ENCODE peak calls at places on chromosomes 16 and 17, in six cellular contexts. D is Daoy, R is anterior cingulate cortex, Z is hippocampal formation, F is RCC 7860, V is NCI-H1436. T is an unnamed sample.

GRCh38 chr17:43092891-43093290 is 32.3 kb downstream of the BRCA1 start:
- DNase-seq in R (no peak), V (no peak), D (peak; percentile 5), F (no peak), Z (no peak), T (peak; percentile 9)

GRCh38 chr16:53743149-53743566 is 39.2 kb downstream of the FTO start:
- DNase-seq in Z (no peak), V (no peak), D (peak; percentile 14), R (no peak), F (no peak), T (no peak)

GRCh38 chr17:5443728-5444127 is 4.8 kb upstream of the C1QBP start:
- DNase-seq in V (no peak), Z (no peak), D (no peak), R (no peak), F (no peak), T (no peak)

GRCh38 chr16:1466968-1467521 is 7.8 kb downstream of the CLCN7 start:
- DNase-seq in F (peak; percentile 60), D (no peak), Z (no peak), R (no peak), V (no peak), T (no peak)

GRCh38 chr16:24409045-24409444 is 130.3 kb upstream of the RBBP6 start:
- DNase-seq in V (no peak), D (peak; percentile 5), F (no peak), Z (no peak), R (no peak), T (no peak)

GRCh38 chr16:79492036-79492435 is 108.5 kb downstream of the MAF start:
- DNase-seq in F (no peak), D (no peak), R (no peak), V (no peak), Z (no peak), T (no peak)

GRCh38 chr17:18960803-18961511 is 9.0 kb downstream of the SLC5A10 start:
- DNase-seq in R (peak; percentile 53), D (peak; percentile 83), F (peak; percentile 54), V (peak; percentile 68), Z (no peak), T (no peak)

GRCh38 chr16:72137380-72138063 is 34.4 kb downstream of the PMFBP1 start:
- DNase-seq in F (no peak), Z (no peak), V (no peak), R (no peak), D (no peak), T (no peak)

GRCh38 chr17:81263371-81264181 is 24.5 kb downstream of the NDUFAF8 start:
- DNase-seq in D (no peak), Z (no peak), R (no peak), V (no peak), F (no peak), T (no peak)

GRCh38 chr16:929227-929669 is 41.5 kb downstream of the LMF1 start:
- DNase-seq in D (no peak), V (no peak), R (no peak), F (no peak), Z (no peak), T (no peak)

GRCh38 chr16:8936421-8936820 is 27.3 kb downstream of the USP7 start:
- DNase-seq in V (peak; percentile 36), F (peak; percentile 45), Z (no peak), R (no peak), D (peak; percentile 44), T (peak; percentile 33)

GRCh38 chr16:24111903-24112302 is 144.2 kb upstream of the CACNG3 start:
- DNase-seq in R (no peak), V (no peak), Z (no peak), F (no peak), D (no peak), T (no peak)

GRCh38 chr17:45973099-45973838 is 25.8 kb upstream of the STH start:
- DNase-seq in Z (no peak), R (no peak), D (no peak), V (no peak), F (no peak), T (no peak)

GRCh38 chr17:73141411-73141810 is 23.4 kb upstream of the SSTR2 start:
- DNase-seq in V (no peak), Z (no peak), F (no peak), R (no peak), D (no peak), T (no peak)

GRCh38 chr17:56866076-56866475 is 32.1 kb downstream of the DGKE start:
- DNase-seq in D (no peak), V (no peak), Z (no peak), R (no peak), F (no peak), T (no peak)

GRCh38 chr17:38730526-38731379 is 612 bp downstream of the CISD3 start:
- DNase-seq in V (peak; percentile 60), F (peak; percentile 83), Z (no peak), R (peak; percentile 50), D (peak; percentile 68), T (no peak)

GRCh38 chr17:79323556-79323955 is 248.9 kb downstream of the ENGASE start:
- DNase-seq in F (no peak), V (no peak), R (no peak), Z (no peak), D (no peak), T (no peak)

GRCh38 chr16:54289242-54290051 is 2.9 kb upstream of the IRX3 start:
- DNase-seq in D (no peak), Z (no peak), F (no peak), R (no peak), V (peak; percentile 46), T (no peak)

GRCh38 chr16:56547120-56547948 is 17.5 kb upstream of the MT4 start:
- DNase-seq in R (peak; percentile 58), Z (peak; percentile 96), V (no peak), D (peak; percentile 19), F (no peak), T (no peak)

GRCh38 chr16:27406729-27407128 is 4.8 kb downstream of the IL21R start:
- DNase-seq in F (no peak), Z (no peak), R (no peak), V (no peak), D (no peak), T (no peak)

GRCh38 chr17:78865682-78866390 is 25.2 kb upstream of the USP36 start:
- DNase-seq in Z (peak; percentile 86), D (peak; percentile 76), R (peak; percentile 76), V (peak; percentile 45), F (peak; percentile 55), T (peak; percentile 30)

GRCh38 chr17:77329741-77330531 is 189.2 kb downstream of the SEC14L1 start:
- DNase-seq in R (no peak), Z (no peak), V (no peak), F (no peak), D (peak; percentile 3), T (no peak)

GRCh38 chr17:2170023-2170422 is 115.1 kb downstream of the HIC1 start:
- DNase-seq in R (no peak), V (no peak), Z (no peak), F (no peak), D (no peak), T (no peak)

GRCh38 chr17:44384281-44384822 is 5.1 kb downstream of the ITGA2B start:
- DNase-seq in D (no peak), R (no peak), F (no peak), V (no peak), Z (no peak), T (no peak)

GRCh38 chr16:1533443-1533951 is at the start of gene TMEM204:
- DNase-seq in Z (no peak), D (peak; percentile 37), R (no peak), V (no peak), F (no peak), T (no peak)